ENCODE peak calls at places on chromosomes 16 and 17, in four cellular contexts. G is omental fat pad, O is fibroblast of mammary gland, H is HFF-Myc. A is an unnamed sample.

GRCh38 chr16:57889960-57890751 is 80.8 kb downstream of the CNGB1 start:
- DNase-seq in G (peak), O (peak), H (no peak), A (no peak)

GRCh38 chr17:31412511-31412910 is 21.0 kb downstream of the RAB11FIP4 start:
- DNase-seq in G (no peak), O (no peak), H (no peak), A (no peak)

GRCh38 chr16:10609410-10609774 is 29.0 kb upstream of the EMP2 start:
- DNase-seq in G (no peak), O (peak), H (peak), A (no peak)

GRCh38 chr17:83076930-83077329 is 2.5 kb upstream of the METRNL start:
- DNase-seq in G (no peak), O (no peak), H (no peak), A (no peak)

GRCh38 chr17:7943291-7943690 is 11.3 kb downstream of the CNTROB start:
- DNase-seq in G (no peak), O (no peak), H (no peak), A (no peak)

GRCh38 chr17:79844869-79845600 is 5.8 kb upstream of the CBX4 start:
- DNase-seq in G (no peak), O (no peak), H (no peak), A (no peak)

GRCh38 chr17:31564883-31565297 is 173.4 kb downstream of the RAB11FIP4 start:
- DNase-seq in G (no peak), O (peak), H (no peak), A (no peak)

GRCh38 chr17:38562903-38563302 is 42.8 kb downstream of the SRCIN1 start:
- DNase-seq in G (no peak), O (no peak), H (no peak), A (no peak)

GRCh38 chr17:45087496-45087975 is 26.4 kb downstream of the NMT1 start:
- DNase-seq in G (no peak), O (peak), H (no peak), A (no peak)

GRCh38 chr17:550041-550398 is 164.6 kb downstream of the VPS53 start:
- DNase-seq in G (no peak), O (peak), H (no peak), A (no peak)

GRCh38 chr17:40557531-40558299 is 7.6 kb downstream of the CCR7 start:
- DNase-seq in G (no peak), O (peak), H (no peak), A (peak)

GRCh38 chr16:82322177-82322576 is 152.2 kb upstream of the MPHOSPH6 start:
- DNase-seq in G (no peak), O (no peak), H (no peak), A (no peak)

GRCh38 chr17:42101513-42102292 is 3.4 kb upstream of the ZNF385C start:
- DNase-seq in G (peak), O (peak), H (no peak), A (peak)

GRCh38 chr16:87855852-87856715 is 13.2 kb downstream of the SLC7A5 start:
- DNase-seq in G (no peak), O (peak), H (no peak), A (no peak)

GRCh38 chr17:5437721-5438317 is 1.1 kb downstream of the C1QBP start:
- DNase-seq in G (no peak), O (peak), H (no peak), A (no peak)

GRCh38 chr17:5438716-5439445 is at the start of gene C1QBP:
- DNase-seq in G (peak), O (peak), H (peak), A (peak)

GRCh38 chr17:5443728-5444127 is 4.8 kb upstream of the C1QBP start:
- DNase-seq in G (no peak), O (no peak), H (no peak), A (no peak)

GRCh38 chr17:5434984-5435383 is 4.0 kb downstream of the C1QBP start:
- DNase-seq in G (no peak), O (no peak), H (no peak), A (no peak)

DNA sequence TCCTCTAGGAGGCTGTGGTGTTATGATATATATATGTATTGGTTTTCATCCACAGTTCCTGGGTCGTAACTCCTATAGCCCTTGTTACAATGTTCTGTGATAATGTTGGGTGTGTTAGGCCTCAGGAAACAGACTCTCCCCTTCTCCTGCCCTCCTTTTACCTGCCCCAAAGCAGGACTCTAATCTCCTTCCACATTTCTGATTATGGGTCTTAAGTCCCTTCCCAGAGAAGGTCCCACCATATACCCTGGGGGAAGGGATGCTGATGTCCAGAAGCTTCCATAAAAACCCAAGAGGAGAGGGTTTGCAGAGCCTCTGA is 450 bp upstream of the C1QBP start:
- DNase-seq in G (no peak), O (no peak), H (no peak), A (no peak)
- TF ChIP-seq CTCF in G (no peak), O (no peak), H (no peak), A (no peak)

GRCh38 chr17:43384476-43384862 is 14.3 kb upstream of the ARL4D start:
- DNase-seq in G (no peak), O (no peak), H (no peak), A (no peak)
- TF ChIP-seq CTCF in G (no peak), O (no peak), H (no peak), A (no peak)

DNA sequence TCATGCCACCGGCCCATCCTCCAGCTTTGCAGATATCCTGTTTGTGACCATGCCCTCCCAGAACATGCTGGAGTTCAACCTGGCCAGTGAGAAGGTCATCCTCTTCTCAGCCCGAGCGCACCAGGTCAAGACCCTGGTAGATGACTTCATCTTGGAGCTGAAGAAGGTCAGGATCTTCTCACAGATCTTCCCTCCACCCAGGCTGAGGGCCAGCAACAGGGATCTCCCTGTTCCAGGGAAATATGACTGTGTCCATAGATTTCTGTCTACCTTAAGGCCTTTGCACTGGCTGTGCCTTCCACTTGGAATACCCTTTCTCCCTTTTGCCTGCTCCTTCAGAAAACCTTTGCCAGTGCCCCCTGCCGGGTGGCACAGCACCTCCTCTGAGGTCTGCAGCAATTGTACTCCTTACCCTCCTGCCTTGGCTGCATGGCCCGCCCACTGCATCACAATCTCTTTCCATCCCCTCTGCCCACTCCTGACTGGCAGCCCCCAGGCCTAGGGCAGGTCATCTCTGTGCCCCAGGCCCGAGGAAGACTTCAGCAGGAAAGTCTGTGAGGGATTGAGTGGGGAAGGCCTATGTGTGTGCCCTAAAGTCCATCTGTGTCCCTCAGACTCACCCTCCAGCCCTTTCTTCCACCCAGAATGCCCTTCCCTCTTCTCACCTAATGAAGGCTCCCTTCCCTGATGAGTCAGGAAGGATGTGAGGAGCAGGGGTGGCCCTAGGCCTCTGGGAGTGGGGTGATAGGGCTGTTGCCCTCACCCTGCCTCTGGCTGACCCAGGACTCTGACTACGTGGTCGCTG is 27.3 kb upstream of the ALKBH5 start:
- DNase-seq in G (no peak), O (peak), H (no peak), A (no peak)
- TF ChIP-seq CTCF in G (no peak), O (no peak), H (peak), A (no peak)

DNA sequence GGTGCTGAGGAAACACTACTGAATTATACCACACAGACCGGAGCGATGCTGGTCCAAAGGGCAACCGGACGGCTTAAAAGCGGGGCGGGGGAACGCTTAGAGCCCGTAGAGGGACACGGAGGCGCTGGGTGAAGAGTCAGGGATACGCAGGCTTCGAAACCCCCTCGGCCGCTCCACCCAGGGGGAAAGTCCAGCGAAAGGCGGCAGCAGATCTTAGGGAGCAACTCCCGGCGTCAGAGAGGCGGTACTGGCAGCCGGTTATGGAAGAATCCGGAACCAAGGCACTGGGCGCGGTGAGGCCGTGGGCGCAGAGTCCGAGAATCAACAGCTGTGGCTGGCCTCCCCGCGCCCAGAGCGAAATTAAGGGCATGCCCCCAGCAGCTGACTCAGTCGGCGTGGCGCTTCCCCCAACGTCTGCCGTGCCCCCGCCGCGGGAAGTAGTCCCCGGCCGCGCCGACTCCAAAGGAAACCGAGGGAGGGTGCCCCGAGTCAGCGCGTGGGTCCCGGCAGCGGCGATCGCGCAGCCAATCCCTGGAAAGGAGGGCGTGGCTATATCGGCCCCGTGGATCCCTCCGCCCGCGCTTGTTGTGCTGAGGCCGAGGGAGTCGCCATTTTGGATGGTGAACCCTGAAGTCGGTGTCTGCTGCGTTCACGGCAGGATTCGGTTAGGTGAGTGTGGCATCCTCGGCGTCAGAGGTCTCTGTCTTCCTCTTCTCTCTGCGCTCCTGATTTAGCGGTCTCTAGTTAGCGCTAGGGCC is at the start of gene IST1:
- DNase-seq in G (peak), O (peak), H (peak), A (peak)
- TF ChIP-seq CTCF in G (no peak), O (no peak), H (no peak), A (no peak)

DNA sequence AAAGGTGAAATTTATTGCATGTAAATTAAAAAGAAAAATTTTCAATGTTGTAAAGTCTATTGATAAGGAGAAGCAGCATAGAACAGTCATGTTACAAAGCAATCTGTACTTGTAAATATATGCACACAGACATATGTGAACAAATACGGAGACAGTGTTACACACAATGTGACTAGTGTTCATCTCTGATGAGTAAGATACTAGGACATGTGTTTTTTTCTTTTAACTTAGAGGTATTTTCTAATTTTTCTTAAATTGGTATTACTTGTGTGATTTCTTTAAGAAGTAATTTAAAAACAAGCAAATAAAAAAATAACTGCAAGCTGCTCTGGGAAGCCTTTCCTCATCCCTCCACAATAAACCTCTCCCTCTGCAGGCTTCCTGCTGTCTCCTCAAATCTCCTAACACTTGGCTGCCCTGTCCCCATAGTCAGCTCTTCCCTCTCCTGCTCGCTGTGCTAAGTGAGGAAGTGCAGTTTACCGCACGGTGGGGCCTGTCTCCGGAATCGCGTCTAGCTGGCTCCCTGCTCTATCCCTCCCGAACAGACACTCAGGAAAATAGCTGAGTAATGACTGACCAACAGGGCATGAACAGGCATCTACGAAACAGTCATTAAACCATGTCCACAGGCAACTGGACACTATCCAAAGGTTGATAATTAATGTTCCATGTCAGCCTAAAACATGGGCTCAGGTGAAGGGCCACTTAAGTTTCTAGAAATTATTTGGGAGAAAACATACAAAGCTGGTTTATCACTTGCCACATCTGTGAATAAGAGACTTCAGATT is 35.9 kb downstream of the CMTM4 start:
- DNase-seq in G (no peak), O (peak), H (peak), A (peak)
- TF ChIP-seq CTCF in G (no peak), O (peak), H (peak), A (no peak)

GRCh38 chr17:17466511-17466910 is 10.3 kb upstream of the MED9 start:
- DNase-seq in G (no peak), O (no peak), H (no peak), A (no peak)

GRCh38 chr17:17457680-17458079 is 19.1 kb upstream of the MED9 start:
- DNase-seq in G (no peak), O (no peak), H (no peak), A (no peak)

GRCh38 chr17:17460038-17460437 is 16.8 kb upstream of the MED9 start:
- DNase-seq in G (no peak), O (no peak), H (no peak), A (no peak)

GRCh38 chr17:17463821-17464220 is 13.0 kb upstream of the MED9 start:
- DNase-seq in G (no peak), O (no peak), H (no peak), A (no peak)

GRCh38 chr17:17462048-17462824 is 14.6 kb upstream of the MED9 start:
- DNase-seq in G (no peak), O (peak), H (no peak), A (no peak)
- TF ChIP-seq CTCF in G (no peak), O (no peak), H (no peak), A (no peak)

DNA sequence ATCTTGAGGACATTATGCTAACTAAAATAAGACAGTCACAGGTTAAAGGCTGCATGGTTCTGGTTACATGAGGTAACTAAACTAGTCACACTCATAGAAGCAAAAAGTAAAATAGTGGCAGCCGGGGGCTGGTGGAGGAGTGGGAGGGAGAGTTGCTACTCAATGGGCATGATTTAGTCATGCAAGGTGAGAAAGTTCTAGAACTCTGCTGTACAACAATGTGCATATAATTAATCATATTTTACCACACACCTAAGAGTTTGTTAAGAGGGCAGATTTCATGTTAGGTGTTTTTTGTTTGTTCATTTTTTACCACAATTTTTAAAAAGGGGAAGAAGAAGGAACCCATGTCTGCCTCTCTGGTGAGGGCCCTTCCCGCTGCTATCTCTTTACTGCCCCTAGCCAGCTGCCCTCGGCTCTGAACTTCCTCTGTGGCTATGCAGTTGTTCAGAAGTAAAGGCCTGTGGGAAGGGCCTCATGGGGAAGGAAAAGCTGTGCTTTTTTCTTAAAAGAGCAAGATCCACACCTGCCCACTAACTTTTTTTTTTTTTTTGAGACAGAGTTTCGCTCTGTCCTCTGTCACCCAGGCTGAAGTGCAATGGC is 11.2 kb downstream of the CD300LB start:
- DNase-seq in G (no peak), O (no peak), H (no peak), A (no peak)
- TF ChIP-seq CTCF in G (no peak), O (no peak), H (no peak), A (no peak)

GRCh38 chr16:14177704-14178103 is 106.6 kb downstream of the MRTFB start:
- DNase-seq in G (no peak), O (no peak), H (no peak), A (no peak)

GRCh38 chr16:14182999-14183398 is 111.9 kb downstream of the MRTFB start:
- DNase-seq in G (no peak), O (no peak), H (no peak), A (no peak)

GRCh38 chr16:14179116-14179515 is 108.0 kb downstream of the MRTFB start:
- DNase-seq in G (no peak), O (peak), H (no peak), A (no peak)

GRCh38 chr16:14181371-14182050 is 110.4 kb downstream of the MRTFB start:
- DNase-seq in G (no peak), O (peak), H (no peak), A (no peak)

GRCh38 chr16:14180431-14181059 is 109.4 kb downstream of the MRTFB start:
- DNase-seq in G (no peak), O (peak), H (no peak), A (no peak)
- TF ChIP-seq CTCF in G (no peak), O (no peak), H (no peak), A (no peak)